ENCODE peak calls at places on chromosomes 12 and 14, in nine cellular contexts. One of them, this sample, is unnamed.

GRCh38 chr12:2256915-2257314 is 204.1 kb downstream of the CACNA1C start:
- DNase-seq in nephron progenitor cell: no peak
- DNase-seq in HepG2: no peak
- DNase-seq in cardiac fibroblast: peak
- DNase-seq in fibroblast of mammary gland: peak
- DNase-seq in KBM-7: no peak
- DNase-seq in GM06990: no peak
- DNase-seq in smooth muscle cell of the brain vasculature: no peak
- DNase-seq in NCI-H69: no peak
- DNase-seq in this sample: no peak

GRCh38 chr14:74502236-74503019 is 8.9 kb downstream of the ISCA2 start:
- DNase-seq in NCI-H69: peak
- DNase-seq in nephron progenitor cell: peak
- DNase-seq in HepG2: peak
- DNase-seq in GM06990: no peak
- DNase-seq in smooth muscle cell of the brain vasculature: no peak
- DNase-seq in cardiac fibroblast: peak
- DNase-seq in fibroblast of mammary gland: peak
- DNase-seq in KBM-7: peak
- DNase-seq in this sample: no peak

GRCh38 chr12:89975578-89975977 is 266.9 kb upstream of the ATP2B1 start:
- DNase-seq in HepG2: no peak
- DNase-seq in GM06990: no peak
- DNase-seq in nephron progenitor cell: no peak
- DNase-seq in smooth muscle cell of the brain vasculature: no peak
- DNase-seq in KBM-7: no peak
- DNase-seq in NCI-H69: no peak
- DNase-seq in fibroblast of mammary gland: no peak
- DNase-seq in cardiac fibroblast: no peak
- DNase-seq in this sample: no peak

GRCh38 chr14:73710737-73711136 is 3.4 kb downstream of the PNMA1 start:
- DNase-seq in fibroblast of mammary gland: no peak
- DNase-seq in cardiac fibroblast: no peak
- DNase-seq in NCI-H69: no peak
- DNase-seq in KBM-7: no peak
- DNase-seq in nephron progenitor cell: no peak
- DNase-seq in GM06990: no peak
- DNase-seq in HepG2: no peak
- DNase-seq in smooth muscle cell of the brain vasculature: no peak
- DNase-seq in this sample: no peak

GRCh38 chr12:44848771-44849085 is 27.4 kb downstream of the NELL2 start:
- DNase-seq in fibroblast of mammary gland: no peak
- DNase-seq in nephron progenitor cell: no peak
- DNase-seq in GM06990: peak
- DNase-seq in cardiac fibroblast: no peak
- DNase-seq in smooth muscle cell of the brain vasculature: no peak
- DNase-seq in HepG2: no peak
- DNase-seq in KBM-7: no peak
- DNase-seq in NCI-H69: no peak
- DNase-seq in this sample: no peak

GRCh38 chr14:63300854-63301253 is 17.9 kb downstream of the GPHB5 start:
- DNase-seq in cardiac fibroblast: no peak
- DNase-seq in nephron progenitor cell: no peak
- DNase-seq in fibroblast of mammary gland: no peak
- DNase-seq in KBM-7: no peak
- DNase-seq in GM06990: no peak
- DNase-seq in smooth muscle cell of the brain vasculature: no peak
- DNase-seq in NCI-H69: no peak
- DNase-seq in HepG2: no peak
- DNase-seq in this sample: no peak

GRCh38 chr12:25071366-25071765 is 122.5 kb upstream of the BCAT1 start:
- DNase-seq in KBM-7: no peak
- DNase-seq in NCI-H69: no peak
- DNase-seq in smooth muscle cell of the brain vasculature: no peak
- DNase-seq in cardiac fibroblast: no peak
- DNase-seq in fibroblast of mammary gland: no peak
- DNase-seq in HepG2: no peak
- DNase-seq in nephron progenitor cell: no peak
- DNase-seq in GM06990: no peak
- DNase-seq in this sample: peak

GRCh38 chr14:50974118-50974517 is 29.8 kb upstream of the PYGL start:
- DNase-seq in fibroblast of mammary gland: no peak
- DNase-seq in nephron progenitor cell: no peak
- DNase-seq in HepG2: no peak
- DNase-seq in cardiac fibroblast: no peak
- DNase-seq in GM06990: no peak
- DNase-seq in NCI-H69: no peak
- DNase-seq in smooth muscle cell of the brain vasculature: no peak
- DNase-seq in KBM-7: no peak
- DNase-seq in this sample: no peak

GRCh38 chr12:71746983-71747611 is 7.6 kb upstream of the RAB21 start:
- DNase-seq in KBM-7: peak
- DNase-seq in smooth muscle cell of the brain vasculature: no peak
- DNase-seq in GM06990: peak
- DNase-seq in NCI-H69: peak
- DNase-seq in fibroblast of mammary gland: peak
- DNase-seq in nephron progenitor cell: peak
- DNase-seq in cardiac fibroblast: peak
- DNase-seq in HepG2: peak
- DNase-seq in this sample: peak

This sample was measured in foreskin melanocyte.